ENCODE peak calls at places on chromosomes 11 and 22, in nine cellular contexts. S is neural progenitor cell, Y is PC-3, F is OCI-LY7, L is MM.1S, M is GM23338, G is HCT116, C is GM23248, E is SK-N-SH. T is an unnamed sample.

GRCh38 chr11:31856248-31856647 is 45.1 kb upstream of the PAX6 start:
- DNase-seq in S (no peak), Y (peak; percentile 80), F (no peak), L (no peak), M (no peak), G (no peak), C (peak; percentile 14), E (no peak), T (no peak)

GRCh38 chr11:2093575-2094353 is 45.4 kb downstream of the IGF2 start:
- DNase-seq in S (no peak), Y (no peak), F (no peak), L (no peak), M (no peak), G (no peak), C (peak; percentile 93), E (no peak), T (no peak)

GRCh38 chr11:20162824-20163777 is 2.8 kb upstream of the DBX1 start:
- DNase-seq in S (peak; percentile 85), Y (no peak), F (no peak), L (no peak), M (peak; percentile 77), G (no peak), C (peak; percentile 50), E (peak; percentile 64), T (peak; percentile 35)

GRCh38 chr11:97909544-97910394 is 1111.0 kb upstream of the CNTN5 start:
- DNase-seq in S (no peak), Y (no peak), F (no peak), L (no peak), M (no peak), G (no peak), C (peak; percentile 34), E (no peak), T (no peak)

GRCh38 chr11:33777906-33778305 is 3.6 kb upstream of the FBXO3 start:
- DNase-seq in S (no peak), Y (no peak), F (peak; percentile 17), L (peak; percentile 87), M (no peak), G (no peak), C (no peak), E (no peak), T (no peak)

GRCh38 chr11:74069146-74070046 is 60.5 kb upstream of the UCP3 start:
- DNase-seq in S (no peak), Y (peak; percentile 95), F (no peak), L (no peak), M (no peak), G (no peak), C (peak; percentile 48), E (no peak), T (peak; percentile 13)

GRCh38 chr11:79503028-79503427 is 62.2 kb upstream of the TENM4 start:
- DNase-seq in S (no peak), Y (no peak), F (no peak), L (no peak), M (no peak), G (no peak), C (peak; percentile 16), E (no peak), T (no peak)

GRCh38 chr22:43144949-43145348 is 1.8 kb upstream of the MCAT start:
- DNase-seq in S (no peak), Y (peak; percentile 22), F (no peak), L (no peak), M (no peak), G (no peak), C (no peak), E (no peak), T (no peak)

GRCh38 chr22:31945971-31946680 is 1.8 kb downstream of the YWHAH start:
- DNase-seq in S (peak; percentile 39), Y (no peak), F (peak; percentile 27), L (no peak), M (no peak), G (no peak), C (peak; percentile 27), E (no peak), T (peak; percentile 38)

GRCh38 chr11:110162216-110162615 is 69.0 kb downstream of the ZC3H12C start:
- DNase-seq in S (no peak), Y (no peak), F (no peak), L (no peak), M (no peak), G (no peak), C (peak; percentile 10), E (no peak), T (no peak)
- H3K36me3 ChIP-seq in S (peaks cover 16% of the 10 kb centered on the region), Y (peaks cover 83% of the 10 kb centered on the region), F (no peaks in the 10 kb centered on the region), L (no peaks in the 10 kb centered on the region), M (no peaks in the 10 kb centered on the region), G (peaks cover 8% of the 10 kb centered on the region), C (peaks cover 12% of the 10 kb centered on the region), E (peaks cover 24% of the 10 kb centered on the region), T (no peaks in the 10 kb centered on the region)

DNA sequence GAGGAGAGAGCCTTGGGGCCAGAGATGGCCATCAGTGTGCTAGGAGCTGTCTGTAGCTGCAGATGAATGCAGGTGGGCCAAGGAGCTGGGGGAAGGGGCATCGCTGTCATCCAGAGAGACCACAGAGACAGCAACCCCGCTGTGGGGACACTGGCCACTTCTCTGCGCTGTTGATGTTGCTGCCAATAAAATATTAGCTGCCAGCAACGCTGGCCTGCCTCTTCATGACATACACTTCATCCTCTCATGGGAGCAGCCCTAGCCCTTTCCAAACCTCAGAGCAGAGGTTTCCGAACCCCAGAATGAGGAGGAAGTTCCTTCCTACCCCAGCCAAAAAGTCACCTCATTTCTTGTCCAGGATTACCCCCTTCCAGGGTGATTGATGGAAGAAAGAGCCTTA is 106.2 kb downstream of the PARVA start:
- DNase-seq in S (no peak), Y (no peak), F (no peak), L (no peak), M (no peak), G (no peak), C (no peak), E (no peak), T (no peak)
- H3K27ac ChIP-seq in S (no peak overlapping the region), Y (no peak overlapping the region), F (no peak overlapping the region), L (no peak overlapping the region), M (no peak overlapping the region), G (no peak overlapping the region), C (no peak overlapping the region), E (no peak overlapping the region), T (peak overlapping the region; percentile 31)

GRCh38 chr22:39724390-39724789 is 153.8 kb downstream of the CACNA1I start:
- DNase-seq in S (no peak), Y (no peak), F (peak; percentile 22), L (no peak), M (peak; percentile 41), G (peak; percentile 32), C (no peak), E (no peak), T (no peak)

GRCh38 chr22:39724857-39725256 is 154.3 kb downstream of the CACNA1I start:
- DNase-seq in S (no peak), Y (no peak), F (no peak), L (no peak), M (no peak), G (no peak), C (no peak), E (no peak), T (no peak)

GRCh38 chr22:39725351-39726035 is 154.9 kb downstream of the CACNA1I start:
- DNase-seq in S (no peak), Y (no peak), F (no peak), L (no peak), M (no peak), G (no peak), C (no peak), E (no peak), T (no peak)

GRCh38 chr22:39723463-39723862 is 152.9 kb downstream of the CACNA1I start:
- DNase-seq in S (no peak), Y (no peak), F (no peak), L (no peak), M (no peak), G (no peak), C (no peak), E (no peak), T (no peak)

DNA sequence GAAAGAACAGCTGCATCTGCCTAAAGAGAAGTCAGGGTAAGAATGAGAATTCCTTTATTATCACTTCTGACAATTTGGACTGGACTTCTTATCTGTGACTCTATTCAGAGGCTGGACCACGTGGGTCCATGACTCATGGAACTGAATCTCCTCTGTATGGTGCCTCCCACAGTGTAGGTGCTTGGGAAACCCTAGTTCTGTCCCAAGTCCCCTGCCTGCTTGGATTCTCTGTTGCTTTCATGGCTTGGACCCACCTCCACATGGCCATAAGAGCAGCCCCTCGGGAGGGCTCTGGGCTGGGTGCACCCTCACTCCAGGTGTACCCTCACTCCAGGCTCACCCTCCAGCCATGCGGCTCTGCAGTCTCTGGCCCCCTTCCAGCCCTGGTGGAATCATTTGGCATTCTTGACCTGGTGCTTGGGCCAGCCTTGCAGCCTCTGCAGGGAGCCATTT is 153.4 kb downstream of the CACNA1I start:
- DNase-seq in S (no peak), Y (peak; percentile 3), F (no peak), L (no peak), M (no peak), G (peak; percentile 12), C (peak; percentile 30), E (no peak), T (peak; percentile 74)
- TF ChIP-seq EZH2phosphoT487 in S (no peak), Y (no peak), F (no peak), L (no peak), M (no peak), G (no peak), C (no peak), E (no peak), T (no peak)

GRCh38 chr11:9754041-9754471 is 90.2 kb downstream of the SWAP70 start:
- DNase-seq in S (no peak), Y (no peak), F (peak; percentile 63), L (no peak), M (no peak), G (no peak), C (peak; percentile 49), E (no peak), T (no peak)
- H3K36me3 ChIP-seq in S (no peaks in the 10 kb centered on the region), Y (no peaks in the 10 kb centered on the region), F (peaks cover 39% of the 10 kb centered on the region), L (no peaks in the 10 kb centered on the region), M (peaks cover 13% of the 10 kb centered on the region), G (no peaks in the 10 kb centered on the region), C (peaks cover 18% of the 10 kb centered on the region), E (peaks cover 9% of the 10 kb centered on the region), T (no peaks in the 10 kb centered on the region)

T was measured in hepatocyte.